ENCODE peak calls at places on chromosomes 7 and 10, in eight cellular contexts. O, Z, S, P, Y, K, V and L are unnamed samples.

GRCh38 chr7:3063016-3063753 is 19.5 kb upstream of the CARD11 start:
- DNase-seq in O (no peak), Z (no peak), S (no peak), P (no peak), Y (no peak), K (no peak), V (peak), L (no peak)

GRCh38 chr10:14616465-14616864 is 158.2 kb downstream of the FAM107B start:
- DNase-seq in O (no peak), Z (no peak), S (no peak), P (no peak), Y (no peak), K (no peak), V (no peak), L (no peak)

GRCh38 chr7:46024263-46024916 is 103.3 kb upstream of the IGFBP3 start:
- DNase-seq in O (no peak), Z (no peak), S (peak), P (no peak), Y (no peak), K (no peak), V (no peak), L (no peak)

GRCh38 chr10:95758351-95759025 is 2.5 kb downstream of the ENTPD1 start:
- DNase-seq in O (no peak), Z (no peak), S (no peak), P (no peak), Y (no peak), K (no peak), V (no peak), L (no peak)

GRCh38 chr7:73681031-73681430 is 2.2 kb downstream of the DNAJC30 start:
- DNase-seq in O (no peak), Z (no peak), S (peak), P (no peak), Y (peak), K (peak), V (no peak), L (no peak)

GRCh38 chr10:18658301-18658991 is 785 bp upstream of the ARL5B start:
- DNase-seq in O (no peak), Z (peak), S (peak), P (no peak), Y (peak), K (peak), V (peak), L (no peak)

GRCh38 chr10:102230264-102230860 is 4.3 kb downstream of the ELOVL3 start:
- DNase-seq in O (peak), Z (peak), S (peak), P (peak), Y (no peak), K (peak), V (no peak), L (peak)

GRCh38 chr7:101858437-101859385 is 41.3 kb downstream of the CUX1 start:
- DNase-seq in O (no peak), Z (no peak), S (no peak), P (no peak), Y (no peak), K (no peak), V (no peak), L (no peak)

GRCh38 chr7:105794741-105795729 is 81.4 kb downstream of the ATXN7L1 start:
- DNase-seq in O (no peak), Z (peak), S (peak), P (no peak), Y (peak), K (peak), V (no peak), L (no peak)

GRCh38 chr10:72790216-72790990 is 98.5 kb downstream of the MCU start:
- DNase-seq in O (no peak), Z (no peak), S (no peak), P (no peak), Y (no peak), K (no peak), V (no peak), L (no peak)

GRCh38 chr10:110547139-110547761 is 20.2 kb upstream of the SMC3 start:
- DNase-seq in O (no peak), Z (no peak), S (peak), P (no peak), Y (peak), K (peak), V (peak), L (peak)

GRCh38 chr7:11753441-11753840 is 78.6 kb downstream of the THSD7A start:
- DNase-seq in O (no peak), Z (no peak), S (no peak), P (no peak), Y (no peak), K (no peak), V (no peak), L (no peak)

GRCh38 chr10:78165617-78166016 is 132.0 kb downstream of the RPS24 start:
- DNase-seq in O (peak), Z (no peak), S (no peak), P (peak), Y (no peak), K (peak), V (no peak), L (peak)

GRCh38 chr10:94138391-94138790 is 144.7 kb downstream of the PLCE1 start:
- DNase-seq in O (no peak), Z (no peak), S (peak), P (no peak), Y (no peak), K (peak), V (no peak), L (no peak)

GRCh38 chr7:30738026-30738915 is 13.7 kb upstream of the INMT start:
- DNase-seq in O (no peak), Z (no peak), S (no peak), P (no peak), Y (no peak), K (no peak), V (no peak), L (no peak)

GRCh38 chr10:121956111-121957061 is 18.6 kb downstream of the NSMCE4A start:
- DNase-seq in O (no peak), Z (no peak), S (peak), P (no peak), Y (peak), K (no peak), V (no peak), L (no peak)

GRCh38 chr7:151053091-151053490 is 4.6 kb downstream of the CDK5 start:
- DNase-seq in O (no peak), Z (no peak), S (no peak), P (no peak), Y (no peak), K (no peak), V (no peak), L (no peak)

GRCh38 chr10:21514101-21514807 is 11.2 kb downstream of the SKIDA1 start:
- DNase-seq in O (no peak), Z (no peak), S (no peak), P (no peak), Y (no peak), K (no peak), V (no peak), L (no peak)
- H3K9ac ChIP-seq in O (peak), Z (no peak), S (no peak), P (no peak), Y (no peak), K (peak), V (no peak), L (no peak)

GRCh38 chr10:98349508-98349922 is 65.5 kb downstream of the PYROXD2 start:
- DNase-seq in O (no peak), Z (peak), S (peak), P (no peak), Y (no peak), K (peak), V (no peak), L (no peak)
- H3K9ac ChIP-seq in O (no peak), Z (no peak), S (peak), P (no peak), Y (no peak), K (peak), V (no peak), L (no peak)

DNA sequence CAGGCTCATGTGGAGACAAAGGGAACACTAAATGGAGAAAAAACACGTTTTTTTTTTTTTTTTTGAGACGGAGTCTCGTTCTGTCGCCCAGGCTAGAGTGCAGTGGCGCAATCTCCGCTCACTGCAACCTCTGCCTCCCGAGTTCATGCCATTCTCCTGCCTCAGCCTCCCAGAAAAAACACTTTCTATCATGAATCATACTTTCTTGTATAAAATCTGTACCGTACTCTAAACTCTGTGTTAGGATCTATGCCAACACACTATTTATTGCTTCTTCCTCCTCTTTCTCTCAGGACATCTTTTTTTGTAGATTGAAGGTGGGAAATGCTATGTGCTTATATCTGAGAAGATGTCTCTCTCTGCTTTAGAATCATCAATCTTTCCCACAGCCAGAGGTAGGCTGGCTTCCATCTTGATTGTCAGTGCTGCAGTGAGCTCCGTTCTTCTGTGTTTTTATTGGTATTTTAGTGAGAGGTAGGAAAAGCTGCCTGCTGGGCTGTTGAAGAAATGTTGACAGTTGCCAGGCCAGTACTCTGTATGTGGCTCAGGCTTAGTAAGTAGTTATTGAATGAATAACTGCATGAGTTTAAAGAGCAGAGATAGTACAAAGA is 101.1 kb downstream of the GPR85 start:
- DNase-seq in O (peak), Z (no peak), S (peak), P (no peak), Y (peak), K (peak), V (no peak), L (no peak)
- H3K9ac ChIP-seq in O (no peak), Z (no peak), S (peak), P (no peak), Y (peak), K (peak), V (no peak), L (no peak)

GRCh38 chr7:128389085-128389814 is 20.5 kb downstream of the IMPDH1 start:
- DNase-seq in O (no peak), Z (no peak), S (no peak), P (no peak), Y (no peak), K (no peak), V (no peak), L (no peak)
- H3K9ac ChIP-seq in O (no peak), Z (no peak), S (no peak), P (no peak), Y (no peak), K (no peak), V (no peak), L (no peak)